ENCODE peak calls at places on chromosome 1, in four cellular contexts. One of them, this sample, is unnamed.

GRCh38 chr1:235056937-235057336 is 71.7 kb downstream of the TOMM20 start:
- DNase-seq in Calu3: no peak
- DNase-seq in CD8-positive, alpha-beta T cell: no peak
- DNase-seq in heart right ventricle: no peak
- DNase-seq in this sample: no peak

GRCh38 chr1:227753999-227754764 is 18.9 kb downstream of the SNAP47 start:
- DNase-seq in CD8-positive, alpha-beta T cell: no peak
- DNase-seq in heart right ventricle: peak
- DNase-seq in Calu3: no peak
- DNase-seq in this sample: no peak

GRCh38 chr1:32316906-32317282 is 19.1 kb downstream of the MARCKSL1 start:
- DNase-seq in Calu3: no peak
- DNase-seq in CD8-positive, alpha-beta T cell: no peak
- DNase-seq in heart right ventricle: no peak
- DNase-seq in this sample: no peak

GRCh38 chr1:26530540-26530897 is 958 bp downstream of the RPS6KA1 start:
- DNase-seq in CD8-positive, alpha-beta T cell: no peak
- DNase-seq in heart right ventricle: no peak
- DNase-seq in Calu3: no peak
- DNase-seq in this sample: no peak

GRCh38 chr1:234851450-234852438 is 241.8 kb upstream of the IRF2BP2 start:
- DNase-seq in Calu3: no peak
- DNase-seq in CD8-positive, alpha-beta T cell: no peak
- DNase-seq in heart right ventricle: no peak
- DNase-seq in this sample: no peak

GRCh38 chr1:26827205-26827604 is 717 bp downstream of the ZDHHC18 start:
- DNase-seq in Calu3: no peak
- DNase-seq in heart right ventricle: no peak
- DNase-seq in CD8-positive, alpha-beta T cell: no peak
- DNase-seq in this sample: no peak

GRCh38 chr1:228148196-228148861 is 1.4 kb upstream of the GJC2 start:
- DNase-seq in CD8-positive, alpha-beta T cell: no peak
- DNase-seq in heart right ventricle: no peak
- DNase-seq in Calu3: no peak
- DNase-seq in this sample: no peak

GRCh38 chr1:31753623-31754349 is 10.4 kb downstream of the ADGRB2 start:
- DNase-seq in heart right ventricle: peak
- DNase-seq in CD8-positive, alpha-beta T cell: no peak
- DNase-seq in Calu3: no peak
- DNase-seq in this sample: no peak

GRCh38 chr1:145872421-145872891 is 13.2 kb downstream of the ANKRD35 start:
- DNase-seq in Calu3: no peak
- DNase-seq in CD8-positive, alpha-beta T cell: no peak
- DNase-seq in heart right ventricle: peak
- DNase-seq in this sample: no peak

GRCh38 chr1:9455487-9456237 is 83.6 kb upstream of the SLC25A33 start:
- DNase-seq in Calu3: peak
- DNase-seq in CD8-positive, alpha-beta T cell: peak
- DNase-seq in heart right ventricle: peak
- DNase-seq in this sample: peak

GRCh38 chr1:77625250-77625649 is 57.2 kb downstream of the ZZZ3 start:
- DNase-seq in CD8-positive, alpha-beta T cell: no peak
- DNase-seq in Calu3: no peak
- DNase-seq in heart right ventricle: no peak
- DNase-seq in this sample: no peak

GRCh38 chr1:241640867-241641542 is 836 bp upstream of the CHML start:
- DNase-seq in heart right ventricle: no peak
- DNase-seq in CD8-positive, alpha-beta T cell: no peak
- DNase-seq in Calu3: no peak
- DNase-seq in this sample: no peak

GRCh38 chr1:241639040-241639652 is 1.0 kb downstream of the CHML start:
- DNase-seq in heart right ventricle: no peak
- DNase-seq in CD8-positive, alpha-beta T cell: no peak
- DNase-seq in Calu3: no peak
- DNase-seq in this sample: no peak

GRCh38 chr1:241638091-241638682 is 2.0 kb downstream of the CHML start:
- DNase-seq in CD8-positive, alpha-beta T cell: no peak
- DNase-seq in Calu3: no peak
- DNase-seq in heart right ventricle: no peak
- DNase-seq in this sample: no peak

GRCh38 chr1:241640149-241640866 is at the start of the genes CHML and OPN3:
- DNase-seq in CD8-positive, alpha-beta T cell: peak
- DNase-seq in heart right ventricle: peak
- DNase-seq in Calu3: peak
- DNase-seq in this sample: peak

DNA sequence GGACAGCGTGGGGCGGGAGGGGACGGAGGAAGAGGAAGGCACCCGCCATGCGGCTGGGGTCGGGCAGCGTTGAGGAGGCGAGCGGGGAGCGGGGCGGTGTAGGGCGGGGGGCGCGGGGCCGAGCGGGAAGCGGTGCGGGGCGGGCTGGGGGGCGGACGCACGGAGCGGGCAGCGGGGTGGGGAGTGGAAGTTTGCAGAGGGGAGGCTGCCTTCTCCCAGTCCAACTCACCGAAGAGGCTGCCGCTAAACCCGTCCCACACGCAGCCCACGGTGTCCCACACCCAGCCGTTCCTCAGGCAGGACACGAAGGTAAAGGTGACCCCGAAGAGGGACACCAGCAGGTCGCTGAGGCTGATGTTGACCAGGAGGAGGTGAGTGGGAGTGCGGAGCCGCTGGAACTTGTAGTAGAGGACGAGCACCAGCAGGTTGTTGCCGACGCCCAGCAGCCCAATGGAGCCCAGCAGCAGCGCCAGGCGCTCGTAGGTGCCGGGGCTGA is 468 bp downstream of the CHML start:
- DNase-seq in heart right ventricle: peak
- DNase-seq in CD8-positive, alpha-beta T cell: no peak
- DNase-seq in Calu3: peak
- DNase-seq in this sample: peak
- TF ChIP-seq CTCF in heart right ventricle: no peak
- TF ChIP-seq CTCF in CD8-positive, alpha-beta T cell: no peak
- TF ChIP-seq CTCF in Calu3: no peak
- TF ChIP-seq CTCF in this sample: no peak

DNA sequence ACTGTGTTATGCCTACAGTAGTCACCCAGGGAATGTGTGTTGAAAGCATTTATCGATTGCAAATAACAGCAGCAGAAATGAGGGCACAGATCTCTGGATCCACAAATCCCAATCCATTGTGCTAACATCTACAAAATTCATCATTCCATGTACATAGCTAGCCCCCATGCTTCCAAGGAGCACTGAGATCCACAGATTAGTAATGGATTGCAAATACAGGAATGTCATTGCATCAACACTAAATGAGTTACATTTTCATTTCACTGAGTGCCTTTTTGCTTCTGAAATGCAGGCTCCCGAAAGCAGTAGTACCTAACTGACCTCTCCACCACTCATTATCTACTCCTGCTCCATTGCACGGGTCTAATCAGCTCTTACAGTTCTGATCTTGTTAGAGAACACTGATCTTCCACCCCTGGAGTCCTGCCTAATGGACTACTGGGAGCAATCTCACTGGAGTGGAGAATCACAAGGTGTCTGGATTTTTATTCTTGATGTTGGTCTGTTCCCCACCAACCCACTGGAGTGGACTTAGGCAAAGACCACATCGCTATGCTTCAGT is 30.5 kb downstream of the ASTN1 start:
- DNase-seq in Calu3: no peak
- DNase-seq in heart right ventricle: no peak
- DNase-seq in CD8-positive, alpha-beta T cell: no peak
- DNase-seq in this sample: no peak
- TF ChIP-seq CTCF in Calu3: no peak
- TF ChIP-seq CTCF in heart right ventricle: no peak
- TF ChIP-seq CTCF in CD8-positive, alpha-beta T cell: no peak
- TF ChIP-seq CTCF in this sample: no peak

GRCh38 chr1:181485276-181486097 is 2.2 kb downstream of the CACNA1E start:
- DNase-seq in CD8-positive, alpha-beta T cell: no peak
- DNase-seq in heart right ventricle: no peak
- DNase-seq in Calu3: peak
- DNase-seq in this sample: peak
- TF ChIP-seq CTCF in CD8-positive, alpha-beta T cell: no peak
- TF ChIP-seq CTCF in heart right ventricle: no peak
- TF ChIP-seq CTCF in Calu3: no peak
- TF ChIP-seq CTCF in this sample: no peak

GRCh38 chr1:57424231-57425027 is 569 bp upstream of the DAB1 start:
- DNase-seq in heart right ventricle: peak
- DNase-seq in Calu3: peak
- DNase-seq in CD8-positive, alpha-beta T cell: no peak
- DNase-seq in this sample: peak
- TF ChIP-seq CTCF in heart right ventricle: peak
- TF ChIP-seq CTCF in Calu3: peak
- TF ChIP-seq CTCF in CD8-positive, alpha-beta T cell: no peak
- TF ChIP-seq CTCF in this sample: peak

DNA sequence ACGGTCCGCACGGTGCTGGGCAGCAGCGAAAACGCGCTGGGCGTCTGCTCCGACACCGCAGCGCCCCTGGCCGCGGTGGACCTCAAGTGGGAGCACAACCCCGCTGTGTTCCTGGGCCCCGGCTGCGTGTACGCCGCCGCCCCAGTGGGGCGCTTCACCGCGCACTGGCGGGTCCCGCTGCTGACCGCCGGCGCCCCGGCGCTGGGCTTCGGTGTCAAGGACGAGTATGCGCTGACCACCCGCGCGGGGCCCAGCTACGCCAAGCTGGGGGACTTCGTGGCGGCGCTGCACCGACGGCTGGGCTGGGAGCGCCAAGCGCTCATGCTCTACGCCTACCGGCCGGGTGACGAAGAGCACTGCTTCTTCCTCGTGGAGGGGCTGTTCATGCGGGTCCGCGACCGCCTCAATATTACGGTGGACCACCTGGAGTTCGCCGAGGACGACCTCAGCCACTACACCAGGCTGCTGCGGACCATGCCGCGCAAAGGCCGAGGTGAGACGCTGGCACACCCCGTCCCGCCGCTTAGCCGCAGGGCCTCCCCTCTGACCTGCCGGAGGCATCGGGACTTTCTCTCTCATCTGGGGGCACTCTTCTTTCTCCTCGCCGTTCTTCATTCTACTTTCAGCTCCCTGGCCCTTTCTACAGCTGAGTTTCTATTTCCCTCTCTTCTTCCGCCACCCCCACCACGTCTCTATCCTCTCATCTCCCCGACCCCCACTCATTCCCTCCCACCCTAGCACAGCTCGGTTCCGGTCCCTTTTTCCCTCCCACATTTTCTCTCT is 1.0 kb downstream of the NPR1 start:
- DNase-seq in Calu3: peak
- DNase-seq in CD8-positive, alpha-beta T cell: peak
- DNase-seq in heart right ventricle: no peak
- DNase-seq in this sample: peak
- TF ChIP-seq CTCF in Calu3: peak
- TF ChIP-seq CTCF in CD8-positive, alpha-beta T cell: peak
- TF ChIP-seq CTCF in heart right ventricle: peak
- TF ChIP-seq CTCF in this sample: peak

GRCh38 chr1:53155534-53155933 is 13.1 kb upstream of the SLC1A7 start:
- DNase-seq in CD8-positive, alpha-beta T cell: no peak
- DNase-seq in Calu3: no peak
- DNase-seq in heart right ventricle: no peak
- DNase-seq in this sample: no peak

GRCh38 chr1:53154859-53155438 is 12.5 kb upstream of the SLC1A7 start:
- DNase-seq in Calu3: no peak
- DNase-seq in heart right ventricle: no peak
- DNase-seq in CD8-positive, alpha-beta T cell: no peak
- DNase-seq in this sample: no peak

GRCh38 chr1:53155945-53156344 is 13.5 kb upstream of the SLC1A7 start:
- DNase-seq in heart right ventricle: no peak
- DNase-seq in CD8-positive, alpha-beta T cell: no peak
- DNase-seq in Calu3: no peak
- DNase-seq in this sample: no peak

GRCh38 chr1:53156783-53157182 is 14.3 kb upstream of the SLC1A7 start:
- DNase-seq in CD8-positive, alpha-beta T cell: no peak
- DNase-seq in Calu3: no peak
- DNase-seq in heart right ventricle: no peak
- DNase-seq in this sample: no peak

GRCh38 chr1:53153752-53154151 is 11.3 kb upstream of the SLC1A7 start:
- DNase-seq in heart right ventricle: no peak
- DNase-seq in CD8-positive, alpha-beta T cell: no peak
- DNase-seq in Calu3: no peak
- DNase-seq in this sample: no peak
- TF ChIP-seq CTCF in heart right ventricle: no peak
- TF ChIP-seq CTCF in CD8-positive, alpha-beta T cell: no peak
- TF ChIP-seq CTCF in Calu3: no peak
- TF ChIP-seq CTCF in this sample: no peak

DNA sequence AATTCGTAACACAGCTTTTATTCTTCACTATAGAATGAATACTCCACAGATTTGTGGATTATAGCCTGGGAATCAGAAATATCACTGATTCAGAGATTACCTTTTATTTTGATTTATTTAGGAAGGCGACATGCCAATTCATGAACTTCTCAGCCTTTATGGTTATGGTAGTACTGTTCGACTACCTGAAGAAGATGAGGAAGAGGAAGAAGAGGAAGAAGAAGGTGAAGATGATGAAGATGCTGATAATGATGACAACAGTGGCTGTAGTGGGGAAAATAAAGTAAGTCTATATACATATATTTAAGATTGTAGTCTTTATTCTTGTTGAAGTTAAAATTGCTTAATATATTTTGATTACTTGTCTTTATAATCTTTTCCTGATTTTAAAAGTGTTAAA is 33.1 kb downstream of the MIER1 start:
- DNase-seq in Calu3: no peak
- DNase-seq in heart right ventricle: no peak
- DNase-seq in CD8-positive, alpha-beta T cell: no peak
- DNase-seq in this sample: no peak
- TF ChIP-seq CTCF in Calu3: no peak
- TF ChIP-seq CTCF in heart right ventricle: no peak
- TF ChIP-seq CTCF in CD8-positive, alpha-beta T cell: no peak
- TF ChIP-seq CTCF in this sample: no peak

This sample was measured in neural crest cell.